ENCODE peak calls at places on chromosome 5, in four cellular contexts. L, E, S and R are unnamed samples.

GRCh38 chr5:61366841-61367240 is 34.8 kb downstream of the ZSWIM6 start:
- DNase-seq in E (no peak), L (no peak), S (no peak), R (no peak)

GRCh38 chr5:102578362-102578761 is 79.6 kb upstream of the SLCO6A1 start:
- DNase-seq in S (no peak), L (no peak), E (no peak), R (no peak)

GRCh38 chr5:58411372-58411771 is 48.5 kb downstream of the PLK2 start:
- DNase-seq in L (no peak), S (no peak), E (no peak), R (no peak)

GRCh38 chr5:25568989-25569625 is 924.3 kb upstream of the CDH10 start:
- DNase-seq in E (no peak), S (no peak), L (no peak), R (no peak)

GRCh38 chr5:7828269-7828668 is 22.7 kb downstream of the CFAP90 start:
- DNase-seq in S (no peak), L (no peak), E (no peak), R (no peak)

GRCh38 chr5:80238778-80239679 is 16.8 kb downstream of the SERINC5 start:
- DNase-seq in L (no peak), S (peak; percentile 2), E (no peak), R (no peak)

GRCh38 chr5:6525910-6526309 is 77.3 kb downstream of the UBE2QL1 start:
- DNase-seq in L (no peak), E (peak; percentile 45), S (peak; percentile 60), R (no peak)

GRCh38 chr5:101136454-101136853 is 233.4 kb upstream of the ST8SIA4 start:
- DNase-seq in E (no peak), S (no peak), L (no peak), R (no peak)

GRCh38 chr5:172486451-172486850 is 32.1 kb upstream of the SH3PXD2B start:
- DNase-seq in E (no peak), S (no peak), L (no peak), R (no peak)

GRCh38 chr5:78534148-78535009 is 114.2 kb downstream of the LHFPL2 start:
- DNase-seq in E (no peak), S (no peak), L (no peak), R (no peak)

GRCh38 chr5:1763548-1763911 is 36.1 kb downstream of the MRPL36 start:
- DNase-seq in L (peak; percentile 85), S (peak; percentile 73), E (peak; percentile 53), R (no peak)

GRCh38 chr5:33284681-33285080 is 156.1 kb upstream of the TARS1 start:
- DNase-seq in E (no peak), S (no peak), L (no peak), R (no peak)

GRCh38 chr5:139494256-139494655 is 11.7 kb upstream of the STING1 start:
- DNase-seq in L (no peak), E (no peak), S (no peak), R (no peak)

GRCh38 chr5:120449501-120449900 is 14.6 kb upstream of the PRR16 start:
- DNase-seq in S (no peak), E (no peak), L (no peak), R (no peak)

GRCh38 chr5:166722939-166723338 is 1568.5 kb upstream of the WWC1 start:
- DNase-seq in S (no peak), E (no peak), L (no peak), R (peak; percentile 21)

GRCh38 chr5:35213608-35214007 is 16.7 kb downstream of the PRLR start:
- DNase-seq in L (no peak), E (no peak), S (no peak), R (no peak)

DNA sequence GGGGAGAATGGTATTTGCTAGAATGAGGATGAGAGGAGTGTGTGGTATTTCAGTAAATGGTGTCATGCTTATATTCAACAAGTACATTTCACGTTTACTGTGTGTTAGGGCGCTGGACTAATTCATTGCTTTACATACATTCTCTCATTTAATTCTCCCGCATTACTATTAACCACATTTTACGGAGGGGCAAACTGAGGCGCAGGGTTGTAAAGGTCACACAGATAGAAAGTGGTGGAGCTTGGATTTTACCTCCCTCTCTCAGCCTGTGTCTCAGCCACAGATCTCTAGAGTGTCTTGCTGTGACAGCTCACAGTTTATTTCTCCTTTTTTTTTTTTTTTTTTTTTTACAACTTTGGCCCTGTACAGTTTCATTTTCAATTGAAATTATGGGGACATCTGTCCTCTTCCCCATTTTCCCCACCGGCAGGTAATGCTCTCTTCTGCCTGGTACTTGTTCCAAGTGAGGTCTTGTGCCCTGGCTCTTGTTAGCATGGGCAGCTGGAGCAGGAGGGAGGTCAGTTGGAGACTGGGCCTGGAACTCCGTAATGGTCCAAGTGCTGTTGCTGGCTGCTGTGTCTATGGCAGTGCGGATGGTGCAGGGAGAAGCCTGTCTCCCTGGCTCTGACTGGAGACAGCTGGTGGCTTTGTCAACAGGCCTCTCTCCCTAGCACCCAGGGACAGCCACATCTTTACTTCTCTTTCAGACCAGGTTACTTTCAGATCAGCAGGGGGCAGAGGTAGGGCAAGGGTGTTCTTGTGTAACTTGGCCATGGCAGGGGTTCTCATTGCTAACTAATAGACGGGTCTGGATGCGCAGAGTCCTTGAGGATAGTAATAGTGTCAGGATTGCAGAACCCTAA is 20.5 kb upstream of the NDST1 start:
- DNase-seq in E (no peak), L (no peak), S (peak; percentile 41), R (no peak)
- TF ChIP-seq CTCF in E (no peak), L (no peak), S (peak; percentile 12), R (peak; percentile 13)

GRCh38 chr5:127865273-127865672 is 162.1 kb downstream of the CCDC192 start:
- DNase-seq in S (peak; percentile 10), L (no peak), E (no peak), R (no peak)
- TF ChIP-seq CTCF in S (no peak), L (no peak), E (peak; percentile 39), R (no peak)

GRCh38 chr5:27318701-27319100 is 280.3 kb upstream of the CDH9 start:
- DNase-seq in L (no peak), E (no peak), S (no peak), R (no peak)
- TF ChIP-seq CTCF in L (no peak), E (no peak), S (no peak), R (no peak)

DNA sequence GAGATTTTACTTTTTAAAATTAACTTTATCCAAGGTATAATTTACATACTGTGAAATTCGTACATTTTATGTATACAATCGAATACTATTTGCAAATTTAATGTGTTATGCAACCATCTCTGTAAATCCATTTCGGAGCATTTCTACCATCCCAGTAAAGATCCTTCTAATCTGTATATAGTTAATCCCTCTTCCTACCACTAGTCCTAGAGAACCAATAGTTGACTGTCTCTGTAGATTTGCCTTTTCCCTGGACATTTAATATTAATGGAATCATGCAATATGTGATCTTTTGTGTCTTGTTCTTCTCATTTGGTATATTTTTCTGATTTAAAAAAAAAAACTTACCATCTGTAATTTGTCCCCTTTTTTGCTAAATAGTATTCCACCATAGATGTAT is 74.8 kb downstream of the RAB24 start:
- DNase-seq in E (no peak), L (no peak), S (no peak), R (no peak)
- TF ChIP-seq CTCF in E (peak; percentile 48), L (no peak), S (no peak), R (no peak)

DNA sequence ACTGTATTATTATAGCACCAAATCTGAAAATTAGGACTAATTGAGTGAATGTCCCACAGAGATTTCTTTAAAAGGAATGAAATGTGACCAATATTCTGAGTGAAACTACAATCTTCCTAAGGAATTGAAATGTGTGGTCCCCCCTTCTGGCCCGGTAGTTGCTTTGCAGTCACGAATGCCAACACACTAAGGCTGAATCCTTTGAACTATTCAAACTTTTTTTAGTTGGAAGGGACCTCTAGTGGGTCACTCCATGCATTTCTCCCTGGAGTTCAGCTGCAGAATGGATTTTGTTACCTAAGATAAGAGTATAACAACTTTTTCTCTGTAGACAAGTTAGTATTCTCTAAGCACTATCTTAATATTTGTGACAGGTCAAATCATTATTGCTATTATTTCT is 2.8 kb downstream of the CDH6 start:
- DNase-seq in L (no peak), S (no peak), E (no peak), R (no peak)
- TF ChIP-seq CTCF in L (peak; percentile 66), S (no peak), E (peak; percentile 51), R (no peak)

GRCh38 chr5:132827943-132828673 is 2.3 kb downstream of the SHROOM1 start:
- DNase-seq in E (no peak), L (no peak), S (no peak), R (no peak)

GRCh38 chr5:132831095-132831860 is 831 bp upstream of the SHROOM1 start:
- DNase-seq in S (no peak), E (no peak), L (no peak), R (no peak)

GRCh38 chr5:132830436-132831094 is at the start of gene SHROOM1:
- DNase-seq in L (no peak), S (peak; percentile 88), E (no peak), R (no peak)

GRCh38 chr5:132828846-132829494 is 1.5 kb downstream of the SHROOM1 start:
- DNase-seq in E (no peak), S (no peak), L (no peak), R (no peak)

DNA sequence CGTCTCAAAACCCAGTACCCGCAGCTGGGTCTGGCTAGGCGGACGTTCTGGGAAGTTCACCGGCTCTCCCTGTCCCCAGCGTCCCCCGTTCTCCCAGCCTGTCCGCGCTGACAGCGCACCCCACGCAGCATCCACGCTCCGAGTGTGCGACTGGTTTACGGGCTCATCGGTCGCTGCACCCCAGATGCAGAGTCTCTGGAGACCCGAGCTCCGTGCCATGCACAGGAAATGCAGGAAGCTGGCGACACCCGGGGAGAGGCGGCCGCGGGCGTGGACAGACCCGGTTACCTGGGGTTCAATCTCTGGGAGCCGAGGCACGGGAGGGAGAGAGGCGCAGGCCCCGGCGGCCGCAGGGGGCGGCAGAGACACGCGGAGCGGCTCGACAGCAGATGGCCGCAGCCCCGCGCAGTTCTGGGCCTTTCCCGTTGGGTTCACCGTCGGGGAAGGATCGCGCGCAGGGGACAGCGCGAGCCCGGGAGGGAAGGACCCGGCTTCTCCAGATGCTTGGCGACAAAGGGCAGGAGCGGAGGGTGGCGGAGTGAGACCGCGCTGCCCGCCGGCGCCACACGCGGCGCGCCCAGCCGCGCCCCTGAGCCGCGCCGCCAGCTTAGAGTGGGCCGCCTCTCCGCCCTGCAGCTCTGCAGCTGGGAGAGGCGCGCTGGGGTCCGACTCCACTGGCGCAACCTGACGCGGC is 558 bp downstream of the SHROOM1 start:
- DNase-seq in E (peak; percentile 68), L (peak; percentile 91), S (peak; percentile 90), R (no peak)
- TF ChIP-seq CTCF in E (peak; percentile 88), L (peak; percentile 91), S (peak; percentile 92), R (peak; percentile 96)

GRCh38 chr5:37771203-37771611 is 68.6 kb downstream of the GDNF start:
- DNase-seq in E (no peak), S (no peak), L (peak; percentile 74), R (peak; percentile 15)
- TF ChIP-seq CTCF in E (no peak), S (no peak), L (no peak), R (no peak)

GRCh38 chr5:127824126-127824525 is 120.9 kb downstream of the CCDC192 start:
- DNase-seq in E (no peak), L (no peak), S (no peak), R (no peak)
- TF ChIP-seq CTCF in E (no peak), L (no peak), S (no peak), R (no peak)